ENCODE peak calls at places on chromosome 22, in four cellular contexts. Z is A549, O is A673, P is ascending aorta. X is an unnamed sample.

GRCh38 chr22:36467042-36467810 is 14.2 kb downstream of the TXN2 start:
- DNase-seq in O (peak; percentile 83), Z (no peak), P (no peak), X (no peak)

GRCh38 chr22:45540122-45540521 is 37.4 kb downstream of the FBLN1 start:
- DNase-seq in P (no peak), Z (no peak), O (no peak), X (no peak)

GRCh38 chr22:36902143-36902911 is 11.1 kb upstream of the CSF2RB start:
- DNase-seq in O (no peak), P (no peak), Z (no peak), X (no peak)

GRCh38 chr22:22787805-22788459 is 99.7 kb upstream of the IGLL5 start:
- DNase-seq in P (no peak), Z (peak; percentile 52), O (peak; percentile 64), X (no peak)

GRCh38 chr22:27088026-27088425 is 430.6 kb downstream of the MIAT start:
- DNase-seq in O (no peak), Z (no peak), P (no peak), X (no peak)

GRCh38 chr22:48635031-48635430 is 1192.6 kb downstream of the BRD1 start:
- DNase-seq in O (no peak), Z (no peak), P (no peak), X (no peak)

GRCh38 chr22:37218771-37219411 is 6.6 kb upstream of the SSTR3 start:
- DNase-seq in O (no peak), P (no peak), Z (no peak), X (no peak)

GRCh38 chr22:38938925-38939324 is 18.5 kb upstream of the APOBEC3A start:
- DNase-seq in P (no peak), O (no peak), Z (no peak), X (no peak)

GRCh38 chr22:26718905-26719304 is 61.5 kb downstream of the MIAT start:
- DNase-seq in Z (peak; percentile 73), P (no peak), O (peak; percentile 33), X (peak; percentile 67)

GRCh38 chr22:37802310-37803194 is 5.2 kb upstream of the GCAT start:
- DNase-seq in O (peak; percentile 80), P (no peak), Z (peak; percentile 45), X (no peak)

GRCh38 chr22:27206001-27206746 is 548.8 kb downstream of the MIAT start:
- DNase-seq in Z (no peak), P (no peak), O (no peak), X (no peak)

GRCh38 chr22:38034278-38034882 is 22.8 kb upstream of the PICK1 start:
- DNase-seq in Z (peak; percentile 82), O (peak; percentile 76), P (peak; percentile 80), X (peak; percentile 81)

GRCh38 chr22:44351685-44352377 is 39.1 kb upstream of the SHISAL1 start:
- DNase-seq in O (peak; percentile 69), Z (peak; percentile 46), P (peak; percentile 80), X (peak; percentile 86)

GRCh38 chr22:20427104-20427944 is 10.3 kb downstream of the SCARF2 start:
- DNase-seq in O (no peak), Z (no peak), P (no peak), X (no peak)

GRCh38 chr22:20427945-20428417 is 9.6 kb downstream of the SCARF2 start:
- DNase-seq in Z (no peak), O (no peak), P (no peak), X (no peak)

GRCh38 chr22:20429254-20430100 is 8.1 kb downstream of the SCARF2 start:
- DNase-seq in Z (no peak), P (no peak), O (no peak), X (no peak)

GRCh38 chr22:20430101-20430640 is 7.5 kb downstream of the SCARF2 start:
- DNase-seq in Z (no peak), P (no peak), O (no peak), X (no peak)

DNA sequence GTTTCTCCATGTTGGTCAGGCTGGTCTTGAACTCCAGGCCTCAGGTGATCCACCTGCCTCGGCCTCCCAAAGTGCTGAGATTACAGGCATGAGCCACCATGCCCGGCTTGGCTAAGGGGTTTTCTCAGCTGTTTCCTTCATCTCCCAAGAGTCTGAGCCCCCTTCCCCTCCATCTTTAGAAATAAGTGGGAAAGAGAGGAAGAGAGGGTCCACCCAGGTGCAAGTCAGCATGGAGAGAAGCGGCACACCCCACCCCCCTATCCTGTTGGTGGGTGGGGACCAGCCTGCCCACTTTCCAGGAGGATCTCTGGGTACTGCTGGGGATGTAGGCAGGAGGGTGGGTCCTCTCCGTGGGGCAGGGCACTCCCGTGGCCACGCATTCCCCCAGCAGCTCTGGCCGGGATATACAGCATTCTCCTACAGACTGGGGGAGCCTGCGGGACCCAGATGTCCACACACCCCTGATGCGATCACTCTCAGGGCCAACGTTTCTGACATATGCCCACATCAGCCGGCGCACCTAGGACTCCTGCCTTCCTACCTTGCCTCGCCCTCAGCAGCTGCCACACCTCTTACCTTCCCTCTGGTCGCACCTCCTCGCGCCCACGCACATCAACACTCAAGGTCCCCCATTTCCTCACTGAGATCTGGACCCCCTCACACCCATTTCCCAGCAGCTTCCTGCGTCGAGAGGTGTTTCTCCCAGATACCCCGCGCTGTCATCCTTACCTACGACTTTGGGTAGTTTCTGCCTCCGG is 8.9 kb downstream of the SCARF2 start:
- DNase-seq in O (no peak), Z (no peak), P (no peak), X (no peak)
- H3K4me3 ChIP-seq in O (no peak overlapping the region), Z (no peak overlapping the region), P (peak overlapping the region; percentile 14), X (no peak overlapping the region)

GRCh38 chr22:43272869-43273318 is 70.3 kb downstream of the SCUBE1 start:
- DNase-seq in Z (no peak), P (no peak), O (no peak), X (no peak)
- TF ChIP-seq CTCF in Z (no peak), P (no peak), O (no peak), X (no peak)

DNA sequence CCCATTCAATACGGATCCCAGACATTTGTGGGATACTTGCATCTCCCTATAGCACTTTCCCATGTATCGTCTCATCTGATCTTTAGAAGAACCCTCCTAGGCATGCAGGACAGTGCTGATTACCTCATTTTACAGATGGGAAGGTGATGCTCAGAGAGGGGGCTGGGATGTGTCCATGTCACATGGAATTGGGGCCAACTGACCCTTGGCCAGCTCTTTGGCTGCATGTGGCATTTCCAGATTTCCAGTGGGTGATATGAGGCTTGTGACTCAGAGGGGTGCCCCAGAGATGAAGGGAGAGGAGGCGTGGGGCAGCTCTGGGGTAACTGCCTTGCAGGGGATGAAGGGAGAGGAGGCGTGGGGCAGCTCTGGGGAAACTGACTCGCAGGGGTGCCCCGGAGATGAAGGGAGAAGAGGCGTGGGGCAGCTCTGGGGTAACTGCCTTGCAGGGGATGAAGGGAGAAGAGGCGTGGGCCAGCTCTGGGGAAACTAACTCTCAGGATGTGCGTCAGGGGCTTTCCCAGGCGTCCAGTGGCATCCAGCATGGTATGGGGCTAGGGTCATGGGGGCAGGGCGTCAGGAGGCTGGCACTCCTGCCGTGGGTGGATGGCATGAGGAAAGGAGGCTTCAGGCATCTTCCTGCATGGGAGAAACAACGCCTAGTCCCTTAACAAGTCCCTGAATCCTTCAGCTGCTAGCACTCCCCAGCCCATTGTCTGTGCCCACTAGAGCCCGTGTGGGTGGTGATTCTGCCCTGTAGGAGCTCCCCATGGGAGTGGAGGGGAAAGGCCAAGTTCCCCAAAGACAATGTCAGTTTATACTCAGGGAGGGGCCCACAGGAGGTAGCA is 11.9 kb upstream of the CERK start:
- DNase-seq in O (no peak), P (no peak), Z (no peak), X (no peak)
- H3K27ac ChIP-seq in O (no peak overlapping the region), P (no peak overlapping the region), Z (peak overlapping the region; percentile 96), X (peak overlapping the region; percentile 47)

GRCh38 chr22:50729391-50730012 is 8.5 kb upstream of the ACR start:
- DNase-seq in P (no peak), Z (no peak), O (no peak), X (no peak)
- H3K4me3 ChIP-seq in P (no peak overlapping the region), Z (no peak overlapping the region), O (no peak overlapping the region), X (no peak overlapping the region)

GRCh38 chr22:50318356-50318697 is 8.5 kb downstream of the DENND6B start:
- DNase-seq in P (no peak), O (no peak), Z (no peak), X (no peak)
- TF ChIP-seq CTCF in P (no peak), O (no peak), Z (no peak), X (no peak)

GRCh38 chr22:30880847-30881246 is 87.7 kb downstream of the MORC2 start:
- DNase-seq in O (no peak), P (no peak), Z (no peak), X (no peak)

GRCh38 chr22:30880181-30880601 is 88.4 kb downstream of the MORC2 start:
- DNase-seq in Z (no peak), O (no peak), P (no peak), X (no peak)

GRCh38 chr22:30882181-30882771 is 86.3 kb downstream of the MORC2 start:
- DNase-seq in O (no peak), Z (no peak), P (no peak), X (no peak)

GRCh38 chr22:30882974-30883533 is 85.5 kb downstream of the MORC2 start:
- DNase-seq in Z (no peak), P (no peak), O (no peak), X (no peak)

GRCh38 chr22:30881361-30882180 is 87.0 kb downstream of the MORC2 start:
- DNase-seq in O (no peak), P (no peak), Z (peak; percentile 13), X (no peak)
- H3K27ac ChIP-seq in O (no peak overlapping the region), P (no peak overlapping the region), Z (peak overlapping the region; percentile 71), X (no peak overlapping the region)

GRCh38 chr22:30338802-30339201 is 12.1 kb upstream of the TBC1D10A start:
- DNase-seq in P (no peak), O (no peak), Z (no peak), X (no peak)
- H3K4me3 ChIP-seq in P (no peak overlapping the region), O (no peak overlapping the region), Z (no peak overlapping the region), X (no peak overlapping the region)

DNA sequence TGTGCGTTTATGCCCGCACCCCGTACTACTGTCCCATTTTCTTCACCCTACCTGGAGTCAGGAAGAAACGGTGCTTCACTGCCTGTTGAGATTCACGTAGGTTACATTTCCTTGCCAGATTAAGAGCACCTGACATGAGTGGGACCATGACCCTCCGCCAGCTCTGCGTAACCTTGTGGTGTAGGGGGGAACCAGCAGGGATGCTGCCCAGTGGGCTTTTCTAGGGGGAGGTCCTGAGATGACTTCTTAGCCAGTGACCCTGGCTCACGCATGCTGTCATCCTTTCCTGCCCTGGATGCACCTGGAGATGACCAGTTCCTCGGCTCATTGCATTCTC is 967 bp upstream of the ARVCF start:
- DNase-seq in O (no peak), Z (no peak), P (no peak), X (no peak)
- TF ChIP-seq CTCF in O (no peak), Z (no peak), P (no peak), X (no peak)

GRCh38 chr22:33605686-33606085 is 314.6 kb downstream of the LARGE1 start:
- DNase-seq in P (no peak), Z (no peak), O (no peak), X (no peak)
- H3K27ac ChIP-seq in P (no peak overlapping the region), Z (no peak overlapping the region), O (no peak overlapping the region), X (no peak overlapping the region)

GRCh38 chr22:41217553-41218157 is 12.5 kb downstream of the L3MBTL2 start:
- DNase-seq in P (peak; percentile 74), Z (no peak), O (peak; percentile 95), X (peak; percentile 66)
- H3K4me3 ChIP-seq in P (no peak overlapping the region), Z (no peak overlapping the region), O (peak overlapping the region; percentile 33), X (peak overlapping the region; percentile 11)